ENCODE peak calls at places on chromosome 21, in six cellular contexts. X is lower leg skin, Q is body of pancreas, J is prostate gland, V is breast epithelium, T is IMR-90. W is an unnamed sample.

GRCh38 chr21:32916522-32917099 is 109.1 kb upstream of the OLIG2 start:
- DNase-seq in X (no peak), Q (no peak), J (no peak), V (no peak), T (no peak), W (peak; percentile 72)

GRCh38 chr21:27219068-27219467 is 252.2 kb upstream of the ADAMTS5 start:
- DNase-seq in X (no peak), Q (no peak), J (no peak), V (no peak), T (peak; percentile 58), W (no peak)

GRCh38 chr21:44866780-44867179 is 6.7 kb downstream of the PTTG1IP start:
- DNase-seq in X (no peak), Q (no peak), J (no peak), V (no peak), T (peak; percentile 66), W (no peak)

GRCh38 chr21:14690886-14691285 is 144.8 kb upstream of the SAMSN1 start:
- DNase-seq in X (no peak), Q (no peak), J (no peak), V (no peak), T (no peak), W (no peak)

GRCh38 chr21:20875741-20876140 is 122.5 kb upstream of the NCAM2 start:
- DNase-seq in X (no peak), Q (no peak), J (no peak), V (no peak), T (no peak), W (no peak)

GRCh38 chr21:41526478-41527087 is 18.6 kb upstream of the TMPRSS2 start:
- DNase-seq in X (peak; percentile 68), Q (peak; percentile 66), J (peak; percentile 66), V (no peak), T (no peak), W (no peak)

GRCh38 chr21:14488805-14489204 is 57.3 kb downstream of the SAMSN1 start:
- DNase-seq in X (no peak), Q (no peak), J (no peak), V (no peak), T (no peak), W (no peak)

GRCh38 chr21:21000576-21001175 is 2.5 kb downstream of the NCAM2 start:
- DNase-seq in X (no peak), Q (no peak), J (no peak), V (no peak), T (no peak), W (no peak)

GRCh38 chr21:33042812-33043211 is 17.1 kb downstream of the OLIG2 start:
- DNase-seq in X (no peak), Q (no peak), J (no peak), V (no peak), T (peak; percentile 97), W (no peak)

GRCh38 chr21:44920694-44921604 is at the start of gene ITGB2:
- DNase-seq in X (no peak), Q (no peak), J (no peak), V (no peak), T (no peak), W (no peak)

GRCh38 chr21:39690454-39690853 is 54.5 kb upstream of the IGSF5 start:
- DNase-seq in X (no peak), Q (no peak), J (no peak), V (no peak), T (no peak), W (no peak)

GRCh38 chr21:39048574-39048973 is 134.7 kb downstream of the PSMG1 start:
- DNase-seq in X (no peak), Q (no peak), J (no peak), V (no peak), T (peak; percentile 19), W (peak; percentile 27)

GRCh38 chr21:41777934-41778815 is 11.3 kb upstream of the RIPK4 start:
- DNase-seq in X (peak; percentile 98), Q (peak; percentile 94), J (peak; percentile 90), V (peak; percentile 93), T (peak; percentile 69), W (no peak)

GRCh38 chr21:34570315-34570714 is 44.6 kb downstream of the RCAN1 start:
- DNase-seq in X (no peak), Q (no peak), J (no peak), V (no peak), T (no peak), W (no peak)

GRCh38 chr21:38987551-38988210 is 182.0 kb downstream of the ETS2 start:
- DNase-seq in X (no peak), Q (no peak), J (no peak), V (no peak), T (no peak), W (no peak)

GRCh38 chr21:26715878-26716506 is 129.2 kb downstream of the ADAMTS1 start:
- DNase-seq in X (no peak), Q (peak; percentile 52), J (peak; percentile 8), V (no peak), T (peak; percentile 51), W (no peak)

GRCh38 chr21:42182713-42183371 is 36.1 kb upstream of the ABCG1 start:
- DNase-seq in X (no peak), Q (no peak), J (no peak), V (no peak), T (no peak), W (peak; percentile 61)

GRCh38 chr21:33069994-33070811 is at the start of gene OLIG1:
- DNase-seq in X (no peak), Q (peak; percentile 22), J (peak; percentile 31), V (no peak), T (peak; percentile 10), W (no peak)

GRCh38 chr21:20040768-20041167 is 957.4 kb upstream of the NCAM2 start:
- DNase-seq in X (no peak), Q (no peak), J (no peak), V (no peak), T (no peak), W (no peak)

GRCh38 chr21:7917729-7918128 is 2603.7 kb upstream of the TPTE start:
- DNase-seq in X (no peak), Q (no peak), J (no peak), V (no peak), T (peak; percentile 35), W (no peak)

GRCh38 chr21:38920631-38921398 is 115.1 kb downstream of the ETS2 start:
- DNase-seq in X (peak; percentile 68), Q (no peak), J (no peak), V (no peak), T (peak; percentile 72), W (no peak)

GRCh38 chr21:45098867-45099266 is 24.5 kb downstream of the ADARB1 start:
- DNase-seq in X (no peak), Q (no peak), J (no peak), V (no peak), T (no peak), W (no peak)

GRCh38 chr21:17050646-17051045 is 462.2 kb upstream of the CXADR start:
- DNase-seq in X (no peak), Q (no peak), J (no peak), V (no peak), T (no peak), W (no peak)

GRCh38 chr21:15894596-15894995 is 164.8 kb downstream of the USP25 start:
- DNase-seq in X (no peak), Q (no peak), J (no peak), V (no peak), T (peak; percentile 38), W (no peak)

GRCh38 chr21:39029086-39029772 is 154.0 kb downstream of the PSMG1 start:
- DNase-seq in X (no peak), Q (no peak), J (no peak), V (no peak), T (peak; percentile 83), W (no peak)

GRCh38 chr21:43789276-43790052 is at the start of gene RRP1:
- DNase-seq in X (peak; percentile 97), Q (peak; percentile 91), J (peak; percentile 84), V (peak; percentile 87), T (peak; percentile 78), W (no peak)
- TF ChIP-seq POLR2A in X (no peak), Q (peak; percentile 67), J (peak; percentile 76), V (peak; percentile 12), T (peak; percentile 81), W (peak; percentile 45)

DNA sequence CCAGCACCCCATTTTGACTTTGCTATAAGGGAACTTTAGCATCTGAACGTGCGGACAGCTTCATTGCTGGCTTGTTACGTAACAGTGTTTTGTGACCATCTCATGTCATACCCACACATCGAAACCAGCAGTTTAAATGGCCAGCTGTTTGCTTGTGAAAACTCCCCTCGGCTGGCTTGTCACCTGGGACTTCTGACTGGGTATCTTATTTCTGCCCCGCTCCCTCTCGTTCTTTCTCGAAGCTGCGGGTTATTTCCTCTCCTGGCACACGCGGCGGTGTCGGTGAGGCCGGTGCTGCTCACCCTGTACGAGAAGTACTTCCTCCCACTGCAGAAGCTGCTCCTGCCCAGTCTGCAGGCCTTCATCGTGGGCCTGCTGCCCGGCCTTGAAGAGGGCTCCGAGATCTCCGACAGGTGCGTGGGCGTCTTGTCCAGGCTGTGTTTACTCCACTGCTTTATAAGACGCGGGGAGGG is 43.5 kb downstream of the DOP1B start:
- DNase-seq in X (no peak), Q (no peak), J (no peak), V (no peak), T (no peak), W (no peak)
- TF ChIP-seq POLR2A in X (no peak), Q (no peak), J (no peak), V (no peak), T (no peak), W (no peak)

GRCh38 chr21:37366488-37367300 is at the start of gene DYRK1A:
- DNase-seq in X (peak; percentile 100), Q (peak; percentile 99), J (peak; percentile 98), V (peak; percentile 97), T (peak; percentile 99), W (no peak)
- TF ChIP-seq POLR2A in X (no peak), Q (peak; percentile 90), J (peak; percentile 53), V (peak; percentile 41), T (peak; percentile 86), W (peak; percentile 27)

GRCh38 chr21:46324390-46325072 is 575 bp downstream of the PCNT start:
- DNase-seq in X (peak; percentile 97), Q (peak; percentile 89), J (peak; percentile 80), V (peak; percentile 85), T (peak; percentile 70), W (peak; percentile 87)

GRCh38 chr21:46322351-46323226 is 1.1 kb downstream of the C21orf58 start:
- DNase-seq in X (no peak), Q (no peak), J (no peak), V (no peak), T (peak; percentile 47), W (no peak)

GRCh38 chr21:46325073-46325912 is 1.3 kb downstream of the PCNT start:
- DNase-seq in X (peak; percentile 88), Q (peak; percentile 50), J (peak; percentile 46), V (no peak), T (peak; percentile 47), W (no peak)

GRCh38 chr21:46323227-46323709 is 402 bp downstream of the C21orf58 start:
- DNase-seq in X (no peak), Q (no peak), J (no peak), V (no peak), T (no peak), W (no peak)

DNA sequence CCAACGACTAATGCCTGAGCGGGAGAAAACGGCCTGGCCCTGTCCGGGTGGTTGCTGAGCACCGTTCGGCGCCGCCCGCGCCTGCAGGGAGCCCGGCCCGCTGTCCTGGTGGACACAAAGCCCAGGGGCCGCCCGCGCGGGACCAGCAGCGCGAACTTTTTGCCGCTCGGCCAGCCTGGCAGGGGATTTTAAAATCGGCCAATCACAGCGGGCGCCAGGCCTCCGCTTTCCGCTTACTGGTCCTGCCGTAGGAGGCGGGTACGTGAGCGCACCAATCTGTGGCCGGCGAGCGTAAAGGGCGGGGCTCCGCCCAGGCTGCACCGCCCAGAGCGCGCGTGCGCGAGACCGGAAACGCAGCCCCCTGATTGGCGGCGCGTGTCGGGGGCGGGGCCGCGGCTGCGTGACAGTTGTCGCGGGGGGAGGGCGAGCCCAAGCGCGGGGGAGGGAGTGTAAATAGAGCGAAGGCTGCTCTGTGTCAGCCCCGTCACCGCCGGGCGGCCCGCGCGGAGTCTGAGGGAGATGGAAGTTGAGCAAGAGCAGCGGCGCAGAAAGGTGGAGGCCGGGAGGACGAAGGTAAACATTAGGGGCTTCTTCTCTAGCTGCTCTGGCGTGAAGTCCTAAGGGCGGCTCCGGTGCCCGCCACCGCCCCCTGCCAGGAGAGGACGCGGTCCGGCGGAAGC is at the start of the genes C21orf58 and PCNT:
- DNase-seq in X (peak; percentile 99), Q (peak; percentile 99), J (peak; percentile 97), V (peak; percentile 97), T (peak; percentile 97), W (peak; percentile 98)
- TF ChIP-seq POLR2A in X (no peak), Q (peak; percentile 35), J (peak; percentile 12), V (no peak), T (peak; percentile 53), W (no peak)